ENCODE peak calls at places on chromosomes 13 and 19, in eight cellular contexts. E is psoas muscle, K is heart right ventricle, D is cardiac muscle cell, N is left cardiac atrium, M is GM19239, R is mucosa of gallbladder, W is K562. J is an unnamed sample.
A peak's percentile ranks its signal among the peaks of the same experiment; 100 is the strongest.

GRCh38 chr13:32025730-32026129 is 5.8 kb upstream of the FRY start:
- DNase-seq in E (no peak), K (no peak), D (no peak), N (no peak), M (no peak), R (no peak), W (no peak), J (no peak)

GRCh38 chr13:41700790-41701310 is 243.5 kb downstream of the RGCC start:
- DNase-seq in E (no peak), K (peak; percentile 57), D (peak; percentile 69), N (no peak), M (no peak), R (peak; percentile 25), W (no peak), J (no peak)

GRCh38 chr19:1206733-1207301 is 1.2 kb downstream of the STK11 start:
- DNase-seq in E (no peak), K (no peak), D (no peak), N (peak; percentile 37), M (no peak), R (peak; percentile 37), W (no peak), J (no peak)

GRCh38 chr19:4694211-4694987 is 24.3 kb upstream of the MYDGF start:
- DNase-seq in E (peak; percentile 97), K (no peak), D (peak; percentile 94), N (no peak), M (no peak), R (no peak), W (peak; percentile 54), J (no peak)

GRCh38 chr19:30070198-30070969 is 128.3 kb downstream of the URI1 start:
- DNase-seq in E (peak; percentile 31), K (no peak), D (no peak), N (no peak), M (no peak), R (no peak), W (no peak), J (no peak)

GRCh38 chr19:5237939-5238480 is 102.6 kb downstream of the PTPRS start:
- DNase-seq in E (no peak), K (no peak), D (no peak), N (no peak), M (no peak), R (no peak), W (no peak), J (no peak)

GRCh38 chr13:68810660-68811059 is 1297.0 kb upstream of the ATXN8OS start:
- DNase-seq in E (no peak), K (no peak), D (no peak), N (no peak), M (no peak), R (no peak), W (no peak), J (no peak)

GRCh38 chr13:110575322-110576069 is 14.0 kb upstream of the RAB20 start:
- DNase-seq in E (peak; percentile 63), K (peak; percentile 33), D (peak; percentile 33), N (peak; percentile 50), M (peak; percentile 48), R (peak; percentile 53), W (peak; percentile 27), J (no peak)

GRCh38 chr19:18006895-18007604 is 920 bp upstream of the ARRDC2 start:
- DNase-seq in E (peak; percentile 93), K (peak; percentile 82), D (peak; percentile 80), N (peak; percentile 87), M (peak; percentile 95), R (peak; percentile 88), W (peak; percentile 79), J (peak; percentile 85)

GRCh38 chr13:65461590-65461989 is 1768.5 kb downstream of the PCDH9 start:
- DNase-seq in E (no peak), K (no peak), D (peak; percentile 72), N (no peak), M (no peak), R (no peak), W (no peak), J (no peak)

GRCh38 chr19:3458595-3459284 is 21.6 kb downstream of the SMIM24 start:
- DNase-seq in E (peak; percentile 71), K (peak; percentile 63), D (peak; percentile 74), N (peak; percentile 73), M (no peak), R (no peak), W (peak; percentile 31), J (no peak)

GRCh38 chr13:19845758-19846157 is 17.7 kb downstream of the ZMYM5 start:
- DNase-seq in E (no peak), K (no peak), D (peak; percentile 96), N (no peak), M (no peak), R (peak; percentile 45), W (peak; percentile 32), J (no peak)

GRCh38 chr13:110334256-110334655 is 27.2 kb downstream of the COL4A2 start:
- DNase-seq in E (no peak), K (no peak), D (no peak), N (no peak), M (no peak), R (no peak), W (no peak), J (no peak)

GRCh38 chr13:44465318-44465717 is 91.7 kb downstream of the SERP2 start:
- DNase-seq in E (no peak), K (no peak), D (no peak), N (no peak), M (no peak), R (no peak), W (no peak), J (no peak)

GRCh38 chr13:30752991-30753616 is 17.8 kb downstream of the ALOX5AP start:
- DNase-seq in E (no peak), K (no peak), D (no peak), N (no peak), M (no peak), R (no peak), W (no peak), J (no peak)

GRCh38 chr19:13814550-13814949 is 19.3 kb downstream of the ZSWIM4 start:
- DNase-seq in E (no peak), K (no peak), D (no peak), N (no peak), M (no peak), R (no peak), W (no peak), J (no peak)

GRCh38 chr13:98476538-98476966 is 100.4 kb downstream of the STK24 start:
- DNase-seq in E (peak; percentile 76), K (no peak), D (peak; percentile 82), N (peak; percentile 73), M (peak; percentile 91), R (peak; percentile 78), W (peak; percentile 46), J (no peak)

GRCh38 chr13:28117689-28118377 is 17.5 kb upstream of the FLT3 start:
- DNase-seq in E (no peak), K (peak; percentile 56), D (peak; percentile 69), N (peak; percentile 67), M (no peak), R (peak; percentile 51), W (no peak), J (no peak)

GRCh38 chr13:48302920-48303330 is 626 bp upstream of the RB1 start:
- DNase-seq in E (no peak), K (no peak), D (no peak), N (no peak), M (no peak), R (no peak), W (no peak), J (no peak)